ENCODE peak calls at places on chromosome 12, in five cellular contexts. L is NCI-H1092 treated with DMSO at 0.1 percent for 48 hours; U is heart left ventricle; C is effector CD4-positive, alpha-beta T cell; W is stimulated activated CD4-positive, alpha-beta T cell treated with anti-CD3 and anti-CD28 coated beads, Interleukin-4, amount 100 ng/mL, for 24 hours. A is an unnamed sample.

GRCh38 chr12:22971247-22971646 is 346.3 kb downstream of the ETNK1 start:
- DNase-seq in L (no peak), C (no peak), W (no peak), U (no peak), A (no peak)

GRCh38 chr12:29640589-29641345 is 143.0 kb downstream of the TMTC1 start:
- DNase-seq in W (no peak), C (no peak), U (peak; percentile 45), L (no peak), A (no peak)

GRCh38 chr12:14700935-14701334 is 4.5 kb upstream of the GUCY2C start:
- DNase-seq in W (no peak), L (no peak), C (no peak), U (no peak), A (no peak)

GRCh38 chr12:93085383-93086287 is 156.5 kb upstream of the EEA1 start:
- DNase-seq in C (no peak), W (no peak), U (no peak), L (no peak), A (no peak)

GRCh38 chr12:69330475-69331473 is 17.4 kb upstream of the LYZ start:
- DNase-seq in L (peak; percentile 58), W (peak; percentile 57), U (no peak), C (peak; percentile 42), A (peak; percentile 49)

GRCh38 chr12:40726366-40726765 is 34.1 kb downstream of the CNTN1 start:
- DNase-seq in W (no peak), U (no peak), L (no peak), C (no peak), A (no peak)

GRCh38 chr12:66288121-66288520 is 14.2 kb upstream of the HELB start:
- DNase-seq in L (no peak), C (peak; percentile 51), W (peak; percentile 57), U (no peak), A (no peak)

GRCh38 chr12:124387510-124387855 is 92.6 kb downstream of the RFLNA start:
- DNase-seq in C (no peak), L (peak; percentile 6), U (peak; percentile 86), W (no peak), A (no peak)

GRCh38 chr12:2351129-2351528 is 298.3 kb downstream of the CACNA1C start:
- DNase-seq in U (no peak), L (no peak), C (no peak), W (no peak), A (no peak)

GRCh38 chr12:6333029-6333428 is 8.8 kb downstream of the TNFRSF1A start:
- DNase-seq in U (no peak), W (no peak), C (no peak), L (no peak), A (no peak)

GRCh38 chr12:4145990-4146859 is 127.3 kb upstream of the CCND2 start:
- DNase-seq in U (no peak), C (no peak), L (no peak), W (peak; percentile 80), A (no peak)

GRCh38 chr12:128791395-128792322 is 32.1 kb downstream of the SLC15A4 start:
- DNase-seq in C (no peak), U (no peak), W (no peak), L (no peak), A (no peak)

GRCh38 chr12:67797316-67797741 is 148.8 kb downstream of the DYRK2 start:
- DNase-seq in C (no peak), W (no peak), U (peak; percentile 53), L (no peak), A (no peak)

A was measured in NCI-H146.